ENCODE peak calls at places on chromosome 10, in ten cellular contexts. H is stimulated activated CD4-positive, alpha-beta T cell treated with anti-CD3 and anti-CD28 coated beads, TNF-alpha, amount 100 ng/mL, for 4 hours; V is NCI-H1694; E is GF-D8; A is retinal pigment epithelial cell; O is activated CD8-positive, alpha-beta T cell treated with anti-CD3 and anti-CD28 coated beads, Interleukin-2, amount 10 ng/mL, durations not matched to agents 7 days and 5 days; F is activated T-helper 1 cell treated with Interleukin-2 at 50 U/mL for 16 hours; X is T-cell; J is A549; Y is T-helper 1 cell. S is an unnamed sample.

GRCh38 chr10:101142533-101143353 is 11.6 kb downstream of the TLX1 start:
- DNase-seq in H (no peak), V (no peak), E (no peak), A (no peak), O (no peak), F (no peak), X (no peak), J (no peak), Y (no peak), S (no peak)

GRCh38 chr10:6314620-6315205 is 112.0 kb downstream of the PFKFB3 start:
- DNase-seq in H (no peak), V (no peak), E (no peak), A (no peak), O (no peak), F (no peak), X (no peak), J (peak), Y (no peak), S (no peak)

GRCh38 chr10:7767209-7767608 is 20.6 kb downstream of the KIN start:
- DNase-seq in H (no peak), V (no peak), E (no peak), A (no peak), O (no peak), F (no peak), X (no peak), J (no peak), Y (no peak), S (no peak)

GRCh38 chr10:125692246-125692931 is 9.4 kb upstream of the TEX36 start:
- DNase-seq in H (no peak), V (no peak), E (no peak), A (no peak), O (no peak), F (no peak), X (no peak), J (no peak), Y (no peak), S (no peak)

GRCh38 chr10:97180367-97180763 is 5.4 kb downstream of the SLIT1 start:
- DNase-seq in H (no peak), V (no peak), E (no peak), A (no peak), O (no peak), F (no peak), X (no peak), J (no peak), Y (no peak), S (no peak)

GRCh38 chr10:38143587-38143986 is 49.5 kb downstream of the ZNF37A start:
- DNase-seq in H (no peak), V (no peak), E (no peak), A (no peak), O (no peak), F (no peak), X (no peak), J (no peak), Y (no peak), S (no peak)

GRCh38 chr10:3786295-3786981 is 1.4 kb upstream of the KLF6 start:
- DNase-seq in H (no peak), V (no peak), E (no peak), A (no peak), O (no peak), F (no peak), X (no peak), J (no peak), Y (no peak), S (peak)

GRCh38 chr10:34732926-34733325 is 82.2 kb downstream of the PARD3 start:
- DNase-seq in H (no peak), V (no peak), E (no peak), A (no peak), O (no peak), F (no peak), X (no peak), J (peak), Y (no peak), S (no peak)

GRCh38 chr10:63765126-63765525 is 243.9 kb downstream of the REEP3 start:
- DNase-seq in H (no peak), V (no peak), E (no peak), A (no peak), O (no peak), F (no peak), X (no peak), J (no peak), Y (no peak), S (no peak)

S was measured in activated CD8-positive, alpha-beta memory T cell treated with anti-CD3 and anti-CD28 coated beads, Interleukin-2, amount 10 ng/mL, durations not matched to agents 7 days and 5 days.